ENCODE peak calls at places on chromosomes 13 and 19, in five cellular contexts. K, I, O, L and U are unnamed samples.

GRCh38 chr19:13909430-13909829 is 3.4 kb downstream of the CC2D1A start:
- DNase-seq in K (no peak), I (no peak), O (no peak), L (peak; percentile 76), U (no peak)

GRCh38 chr19:54164369-54165068 is 5.0 kb upstream of the LENG1 start:
- DNase-seq in K (no peak), I (peak; percentile 40), O (peak; percentile 87), L (peak; percentile 95), U (no peak)

GRCh38 chr19:4301590-4302237 is 475 bp downstream of the TMIGD2 start:
- DNase-seq in K (no peak), I (no peak), O (no peak), L (no peak), U (no peak)

GRCh38 chr19:1999856-2000515 is 15.5 kb downstream of the BTBD2 start:
- DNase-seq in K (no peak), I (no peak), O (no peak), L (no peak), U (no peak)

GRCh38 chr19:50414850-50415660 is 3.7 kb upstream of the SPIB start:
- DNase-seq in K (peak; percentile 62), I (peak; percentile 76), O (peak; percentile 59), L (peak; percentile 75), U (no peak)

GRCh38 chr19:34253711-34254551 is 423 bp upstream of the GARRE1 start:
- DNase-seq in K (peak; percentile 68), I (no peak), O (peak; percentile 90), L (peak; percentile 94), U (peak; percentile 90)

GRCh38 chr13:30997697-30998547 is 65.5 kb downstream of the TEX26 start:
- DNase-seq in K (no peak), I (no peak), O (peak; percentile 31), L (no peak), U (no peak)

GRCh38 chr13:48978942-48979601 is 3.4 kb downstream of the FNDC3A start:
- DNase-seq in K (no peak), I (peak; percentile 45), O (no peak), L (no peak), U (no peak)

GRCh38 chr19:47781590-47782318 is 3.3 kb downstream of the SELENOW start:
- DNase-seq in K (peak; percentile 47), I (no peak), O (peak; percentile 69), L (peak; percentile 41), U (no peak)

GRCh38 chr13:77637583-77637982 is 59.9 kb upstream of the SLAIN1 start:
- DNase-seq in K (no peak), I (no peak), O (no peak), L (no peak), U (no peak)

GRCh38 chr13:106865706-106866288 is 297.9 kb upstream of the ARGLU1 start:
- DNase-seq in K (no peak), I (no peak), O (no peak), L (no peak), U (no peak)

GRCh38 chr13:29532136-29532535 is 63.4 kb downstream of the SLC7A1 start:
- DNase-seq in K (no peak), I (no peak), O (no peak), L (no peak), U (no peak)

GRCh38 chr13:21233086-21233485 is 56.6 kb downstream of the MRPL57 start:
- DNase-seq in K (no peak), I (no peak), O (no peak), L (no peak), U (no peak)

GRCh38 chr13:60099631-60100420 is 63.9 kb downstream of the DIAPH3 start:
- DNase-seq in K (no peak), I (no peak), O (no peak), L (no peak), U (no peak)

GRCh38 chr13:27250833-27251165 is 559 bp upstream of the RPL21 start:
- DNase-seq in K (no peak), I (no peak), O (no peak), L (no peak), U (no peak)

GRCh38 chr19:10112037-10112751 is 701 bp downstream of the P2RY11 start:
- DNase-seq in K (no peak), I (no peak), O (no peak), L (no peak), U (no peak)

GRCh38 chr19:23946569-23946968 is 31.9 kb downstream of the ZNF726 start:
- DNase-seq in K (no peak), I (peak; percentile 3), O (no peak), L (no peak), U (no peak)

GRCh38 chr13:27014406-27015359 is 156.9 kb downstream of the USP12 start:
- DNase-seq in K (no peak), I (no peak), O (no peak), L (no peak), U (no peak)

GRCh38 chr13:48403151-48403631 is 9.7 kb downstream of the LPAR6 start:
- DNase-seq in K (no peak), I (peak; percentile 61), O (no peak), L (no peak), U (no peak)

GRCh38 chr13:33351324-33351723 is 65.8 kb upstream of the STARD13 start:
- DNase-seq in K (no peak), I (peak; percentile 77), O (peak; percentile 36), L (peak; percentile 28), U (no peak)

GRCh38 chr19:58009666-58010301 is 7.2 kb upstream of the ZNF606 start:
- DNase-seq in K (peak; percentile 76), I (peak; percentile 86), O (peak; percentile 90), L (peak; percentile 92), U (peak; percentile 76)

GRCh38 chr19:18856385-18857126 is 24.8 kb downstream of the UPF1 start:
- DNase-seq in K (no peak), I (peak; percentile 55), O (no peak), L (no peak), U (no peak)
- TF ChIP-seq CTCF in K (no peak), I (peak; percentile 44), O (no peak), L (no peak), U (no peak)

GRCh38 chr19:56312337-56312736 is 2.3 kb downstream of the ZSCAN5A start:
- DNase-seq in K (no peak), I (no peak), O (no peak), L (no peak), U (no peak)
- H3K4me3 ChIP-seq in K (no peak overlapping the region), I (no peak overlapping the region), O (no peak overlapping the region), L (no peak overlapping the region), U (no peak overlapping the region)

GRCh38 chr13:96817336-96817941 is 176.8 kb downstream of the OXGR1 start:
- DNase-seq in K (no peak), I (peak; percentile 52), O (no peak), L (no peak), U (no peak)
- TF ChIP-seq CTCF in K (no peak), I (peak; percentile 57), O (peak; percentile 47), L (peak; percentile 15), U (no peak)

GRCh38 chr19:44587863-44588752 is 25.3 kb upstream of the IGSF23 start:
- DNase-seq in K (no peak), I (peak; percentile 89), O (no peak), L (no peak), U (no peak)
- H3K4me3 ChIP-seq in K (no peak overlapping the region), I (no peak overlapping the region), O (no peak overlapping the region), L (no peak overlapping the region), U (no peak overlapping the region)

DNA sequence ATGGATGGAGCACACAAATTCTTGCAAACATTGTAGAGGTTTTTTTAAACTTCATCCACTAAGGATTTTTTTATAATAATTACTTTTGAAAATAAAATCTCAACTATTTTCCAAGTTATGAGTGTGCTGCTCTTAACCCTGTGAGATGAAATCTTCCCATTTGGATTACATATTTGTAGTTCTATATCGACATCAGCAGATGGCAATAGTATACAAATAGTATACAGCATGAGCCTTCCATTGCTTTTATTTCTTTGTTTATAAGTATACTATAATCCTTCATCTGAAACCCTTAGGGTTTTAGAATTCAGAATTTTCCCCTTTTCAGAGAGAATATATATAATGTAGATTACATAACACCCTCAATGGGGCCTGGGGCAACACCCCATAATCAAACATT is 70.5 kb downstream of the GJA3 start:
- DNase-seq in K (no peak), I (peak; percentile 8), O (no peak), L (no peak), U (no peak)
- TF ChIP-seq CTCF in K (no peak), I (peak; percentile 4), O (no peak), L (no peak), U (no peak)

GRCh38 chr19:49148784-49149651 is 6.2 kb downstream of the HRC start:
- DNase-seq in K (peak; percentile 96), I (peak; percentile 94), O (peak; percentile 99), L (peak; percentile 100), U (peak; percentile 98)

GRCh38 chr19:49147923-49148682 is 7.1 kb downstream of the HRC start:
- DNase-seq in K (no peak), I (no peak), O (peak; percentile 73), L (no peak), U (no peak)

GRCh38 chr19:49142866-49143335 is 12.3 kb downstream of the HRC start:
- DNase-seq in K (peak; percentile 76), I (peak; percentile 92), O (peak; percentile 95), L (peak; percentile 92), U (no peak)

GRCh38 chr19:49149652-49150105 is 5.5 kb downstream of the HRC start:
- DNase-seq in K (peak; percentile 73), I (peak; percentile 91), O (peak; percentile 81), L (peak; percentile 70), U (peak; percentile 89)

GRCh38 chr19:49145485-49146407 is 9.4 kb downstream of the HRC start:
- DNase-seq in K (no peak), I (peak; percentile 78), O (peak; percentile 77), L (peak; percentile 89), U (no peak)
- H3K4me3 ChIP-seq in K (no peak overlapping the region), I (peak overlapping the region; percentile 38), O (no peak overlapping the region), L (peak overlapping the region; percentile 23), U (no peak overlapping the region)

GRCh38 chr13:41196620-41197019 is 2.3 kb upstream of the KBTBD7 start:
- DNase-seq in K (no peak), I (peak; percentile 5), O (no peak), L (no peak), U (no peak)
- TF ChIP-seq CTCF in K (no peak), I (peak; percentile 32), O (no peak), L (no peak), U (no peak)